ENCODE peak calls at places on chromosome 22, in seven cellular contexts. S is neuronal stem cell, M is A549, U is ovary, K is heart left ventricle, H is sigmoid colon, D is fibroblast of lung. O is an unnamed sample. For H3K4me1, the result is how much of the 10 kb centered on the place peaks cover.

GRCh38 chr22:27715078-27715477 is 86.5 kb downstream of the MN1 start:
- DNase-seq in S (peak), M (no peak), U (no peak), K (no peak), H (no peak), D (no peak), O (no peak)

GRCh38 chr22:37714634-37715033 is 17.8 kb downstream of the TRIOBP start:
- DNase-seq in S (no peak), M (no peak), U (no peak), K (no peak), H (no peak), D (no peak), O (no peak)

GRCh38 chr22:48331266-48331665 is 1496.4 kb downstream of the BRD1 start:
- DNase-seq in S (no peak), M (no peak), U (no peak), K (no peak), H (no peak), D (no peak), O (no peak)

GRCh38 chr22:27784099-27784446 is 17.5 kb downstream of the MN1 start:
- DNase-seq in S (no peak), M (no peak), U (no peak), K (no peak), H (no peak), D (no peak), O (no peak)

GRCh38 chr22:29105468-29105867 is 32.6 kb downstream of the KREMEN1 start:
- DNase-seq in S (no peak), M (no peak), U (no peak), K (no peak), H (no peak), D (no peak), O (no peak)

GRCh38 chr22:32661296-32661695 is 140.2 kb upstream of the TIMP3 start:
- DNase-seq in S (peak), M (no peak), U (no peak), K (peak), H (peak), D (peak), O (peak)

GRCh38 chr22:50599816-50600454 is 658 bp upstream of the MAPK8IP2 start:
- DNase-seq in S (peak), M (no peak), U (peak), K (peak), H (peak), D (no peak), O (peak)

GRCh38 chr22:27670701-27671412 is 130.7 kb downstream of the MN1 start:
- DNase-seq in S (peak), M (no peak), U (no peak), K (peak), H (no peak), D (no peak), O (no peak)

GRCh38 chr22:19180234-19180633 is 1.7 kb upstream of the SLC25A1 start:
- DNase-seq in S (no peak), M (no peak), U (no peak), K (no peak), H (no peak), D (no peak), O (no peak)

GRCh38 chr22:17743661-17744411 is 30.4 kb downstream of the BID start:
- DNase-seq in S (no peak), M (no peak), U (no peak), K (no peak), H (no peak), D (no peak), O (no peak)

GRCh38 chr22:47091241-47091691 is 328.8 kb downstream of the TBC1D22A start:
- DNase-seq in S (no peak), M (no peak), U (no peak), K (no peak), H (no peak), D (no peak), O (no peak)

GRCh38 chr22:48639896-48640732 is 1187.6 kb downstream of the BRD1 start:
- DNase-seq in S (no peak), M (no peak), U (no peak), K (no peak), H (no peak), D (no peak), O (peak)

GRCh38 chr22:20503816-20504215 is 3.6 kb upstream of the MED15 start:
- DNase-seq in S (no peak), M (no peak), U (no peak), K (no peak), H (no peak), D (no peak), O (no peak)

GRCh38 chr22:17942721-17943120 is 81.6 kb downstream of the MICAL3 start:
- DNase-seq in S (no peak), M (no peak), U (no peak), K (no peak), H (no peak), D (no peak), O (no peak)

GRCh38 chr22:49132009-49132408 is 695.7 kb downstream of the BRD1 start:
- DNase-seq in S (no peak), M (no peak), U (no peak), K (no peak), H (peak), D (no peak), O (no peak)

GRCh38 chr22:32625985-32626384 is 151.4 kb downstream of the FBXO7 start:
- DNase-seq in S (no peak), M (no peak), U (no peak), K (no peak), H (no peak), D (peak), O (no peak)

GRCh38 chr22:39149915-39150847 is 2.3 kb downstream of the CBX7 start:
- DNase-seq in S (no peak), M (no peak), U (peak), K (no peak), H (peak), D (no peak), O (no peak)
- H3K4me3 ChIP-seq in S (no peak), M (no peak), U (peak), K (no peak), H (peak), D (no peak), O (no peak)

DNA sequence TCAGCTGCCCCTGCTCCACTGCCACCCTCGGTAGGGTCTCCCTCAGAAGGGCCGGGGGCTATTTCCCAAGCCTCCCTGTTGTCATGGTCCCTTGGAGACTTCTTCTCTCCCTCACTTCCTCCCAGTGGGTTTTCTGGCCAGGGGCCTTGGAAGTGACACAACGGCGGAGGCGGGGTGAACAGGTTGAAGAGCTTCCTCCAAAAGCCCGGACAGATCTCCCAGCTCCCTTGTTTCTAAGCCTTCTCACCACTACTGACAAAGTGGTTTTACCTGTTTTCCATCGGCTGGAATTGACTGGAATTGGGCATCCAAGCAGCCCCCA is 14.5 kb downstream of the MYH9 start:
- DNase-seq in S (no peak), M (no peak), U (no peak), K (no peak), H (no peak), D (no peak), O (peak)
- H3K4me1 ChIP-seq in S (under half), M (half or more), U (under half), K (half or more), H (half or more), D (half or more), O (half or more)

GRCh38 chr22:23225337-23225723 is 45.0 kb downstream of the BCR start:
- DNase-seq in S (no peak), M (no peak), U (no peak), K (no peak), H (no peak), D (no peak), O (no peak)
- H3K27ac ChIP-seq in S (no peak), M (peak), U (no peak), K (peak), H (peak), D (peak), O (peak)

GRCh38 chr22:24290459-24290858 is 19.8 kb downstream of the SPECC1L start:
- DNase-seq in S (no peak), M (no peak), U (no peak), K (no peak), H (no peak), D (peak), O (no peak)
- H3K4me3 ChIP-seq in S (no peak), M (no peak), U (no peak), K (no peak), H (no peak), D (no peak), O (no peak)

DNA sequence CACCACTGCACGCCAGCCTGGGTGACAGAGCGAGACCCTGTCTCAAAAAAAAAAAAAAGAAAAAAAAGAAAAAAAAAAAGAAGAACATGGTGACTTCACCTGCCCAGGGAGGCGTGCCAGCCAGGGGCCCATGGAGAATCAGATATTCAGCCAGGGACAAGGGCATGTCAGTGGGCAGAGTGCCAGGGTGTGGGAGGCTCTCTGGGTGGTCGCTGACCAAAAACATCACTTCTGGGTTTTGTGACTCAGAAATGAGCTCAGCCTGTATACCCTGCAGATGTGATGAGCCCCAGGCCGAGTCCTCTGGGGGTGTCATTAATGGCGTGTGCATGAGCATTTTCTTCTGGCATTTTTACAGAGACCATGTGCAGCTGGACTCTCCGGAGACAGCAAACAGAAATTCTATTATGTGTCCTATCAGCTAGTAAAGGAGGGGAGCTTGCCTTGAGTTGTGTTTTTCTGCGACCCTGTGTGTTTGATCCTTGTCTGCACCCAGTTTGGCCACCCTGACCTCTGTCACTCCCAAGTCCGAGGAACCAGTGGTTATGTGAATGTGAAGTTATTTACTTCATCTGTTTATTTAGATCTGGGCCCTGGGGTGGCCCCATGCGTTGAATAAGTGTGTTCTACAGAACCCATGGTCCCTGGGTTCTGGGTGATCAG is 53.6 kb downstream of the BCR start:
- DNase-seq in S (no peak), M (no peak), U (peak), K (peak), H (no peak), D (peak), O (no peak)
- H3K4me1 ChIP-seq in S (under half), M (under half), U (under half), K (half or more), H (half or more), D (under half), O (under half)

GRCh38 chr22:42986115-42986514 is 28.8 kb downstream of the PACSIN2 start:
- DNase-seq in S (no peak), M (no peak), U (no peak), K (no peak), H (peak), D (no peak), O (no peak)
- H3K27ac ChIP-seq in S (no peak), M (no peak), U (no peak), K (no peak), H (no peak), D (no peak), O (peak)

GRCh38 chr22:45212992-45213751 is 27.5 kb downstream of the KIAA0930 start:
- DNase-seq in S (no peak), M (no peak), U (no peak), K (peak), H (peak), D (peak), O (peak)
- H3K4me3 ChIP-seq in S (no peak), M (peak), U (peak), K (no peak), H (peak), D (peak), O (peak)

DNA sequence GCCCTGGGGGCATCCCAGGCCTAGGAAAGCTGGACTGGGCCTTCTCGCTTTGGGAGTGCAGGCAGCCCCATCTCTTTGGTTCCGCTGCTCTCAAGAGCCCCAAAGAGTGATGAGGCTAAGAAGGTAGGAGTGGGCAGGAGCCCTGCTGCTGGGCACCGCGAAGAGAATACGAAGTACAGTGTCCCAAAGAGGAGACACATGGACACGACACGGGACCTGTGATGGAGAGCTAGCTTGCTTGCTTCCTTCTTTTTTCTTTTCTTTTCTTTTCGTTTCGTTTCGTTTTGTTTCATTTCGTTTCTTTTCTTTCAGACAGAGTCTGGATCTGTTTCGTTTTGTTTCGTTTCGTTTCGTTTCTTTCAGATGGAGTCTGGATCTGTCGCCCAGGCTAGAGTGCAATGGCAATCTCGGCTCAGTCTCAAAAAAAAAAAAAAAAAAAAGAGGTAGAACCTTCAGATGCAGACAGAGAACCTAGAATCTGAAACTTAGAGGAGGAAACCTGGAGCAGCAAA is 10.6 kb downstream of the MGAT3 start:
- DNase-seq in S (no peak), M (no peak), U (no peak), K (no peak), H (no peak), D (no peak), O (no peak)
- H3K4me1 ChIP-seq in S (under half), M (under half), U (under half), K (half or more), H (under half), D (under half), O (under half)

O was measured in left lung.